ENCODE peak calls at places on chromosomes 7 and 10, in eight cellular contexts. E is left ventricle myocardium superior; P is stimulated activated CD4-positive, alpha-beta T cell treated with anti-CD3 and anti-CD28 coated beads, TNF-alpha, amount 100 ng/mL, for 4 hours; N is astrocyte of the spinal cord; D is left ventricle myocardium inferior; M is body of pancreas; X is HS-5; C is Caki2. V is an unnamed sample.

GRCh38 chr7:108015740-108016139 is 12.8 kb upstream of the LAMB1 start:
- DNase-seq in N (peak), E (no peak), C (peak), X (no peak), P (no peak), M (no peak), D (no peak), V (no peak)

GRCh38 chr7:112596260-112596659 is 115.5 kb downstream of the LSMEM1 start:
- DNase-seq in D (no peak), E (no peak), P (no peak), X (no peak), M (no peak), N (peak), C (no peak), V (peak)

GRCh38 chr10:114388275-114388674 is 16.0 kb downstream of the AFAP1L2 start:
- DNase-seq in M (no peak), P (no peak), D (no peak), E (no peak), N (no peak), C (no peak), X (no peak), V (no peak)

GRCh38 chr10:50846753-50847152 is 38.7 kb downstream of the A1CF start:
- DNase-seq in D (no peak), X (peak), E (no peak), C (no peak), M (no peak), P (no peak), N (peak), V (no peak)

GRCh38 chr10:110279062-110279986 is 25.4 kb downstream of the SMNDC1 start:
- DNase-seq in E (no peak), P (no peak), N (peak), C (peak), X (peak), M (peak), D (no peak), V (peak)

GRCh38 chr7:42492895-42493294 is 255.9 kb upstream of the GLI3 start:
- DNase-seq in X (no peak), M (no peak), E (no peak), P (no peak), D (no peak), N (no peak), C (no peak), V (no peak)

GRCh38 chr7:148084138-148084537 is 506.4 kb upstream of the C7orf33 start:
- DNase-seq in P (no peak), C (peak), X (no peak), M (peak), E (no peak), N (peak), D (no peak), V (peak)

GRCh38 chr10:74194545-74194944 is 43.5 kb downstream of the ADK start:
- DNase-seq in C (no peak), N (peak), D (no peak), M (no peak), X (no peak), P (no peak), E (no peak), V (no peak)

GRCh38 chr10:80357000-80357803 is 621 bp downstream of the DYDC2 start:
- DNase-seq in M (peak), C (no peak), N (no peak), D (no peak), X (no peak), E (no peak), P (no peak), V (peak)

GRCh38 chr10:78045237-78045636 is 11.6 kb downstream of the RPS24 start:
- DNase-seq in M (no peak), X (no peak), N (no peak), E (no peak), P (no peak), D (no peak), C (no peak), V (no peak)